ENCODE peak calls at places on chromosomes 5 and 9, in four cellular contexts. Z is neural crest cell; M is fibroblast of villous mesenchyme; L is CD8-positive, alpha-beta T cell. R is an unnamed sample.

GRCh38 chr5:175410926-175411325 is 33.1 kb downstream of the DRD1 start:
- DNase-seq in M (no peak), Z (no peak), L (no peak), R (no peak)

GRCh38 chr9:119391878-119392277 is 22.6 kb upstream of the BRINP1 start:
- DNase-seq in M (no peak), Z (no peak), L (no peak), R (no peak)

GRCh38 chr9:131743501-131743900 is 3.6 kb upstream of the RAPGEF1 start:
- DNase-seq in Z (no peak), M (no peak), L (no peak), R (no peak)

GRCh38 chr5:118863345-118863744 is 125.0 kb downstream of the DTWD2 start:
- DNase-seq in M (no peak), L (no peak), Z (no peak), R (no peak)

GRCh38 chr5:25858019-25858418 is 1180.4 kb downstream of the CDH9 start:
- DNase-seq in L (no peak), Z (no peak), M (no peak), R (no peak)

GRCh38 chr9:123036886-123037540 is 3.5 kb downstream of the GPR21 start:
- DNase-seq in L (no peak), Z (no peak), M (no peak), R (no peak)

GRCh38 chr9:137390553-137391410 is 32.2 kb downstream of the EXD3 start:
- DNase-seq in Z (no peak), L (no peak), M (no peak), R (no peak)

GRCh38 chr5:101009758-101010519 is 106.9 kb upstream of the ST8SIA4 start:
- DNase-seq in M (no peak), L (no peak), Z (no peak), R (no peak)

GRCh38 chr5:111779260-111780254 is 22.6 kb upstream of the NREP start:
- DNase-seq in Z (no peak), M (no peak), L (no peak), R (no peak)

GRCh38 chr9:123738664-123739063 is 191.3 kb downstream of the DENND1A start:
- DNase-seq in M (no peak), L (no peak), Z (no peak), R (no peak)

GRCh38 chr9:118686940-118687339 is 682.3 kb downstream of the BRINP1 start:
- DNase-seq in M (no peak), Z (no peak), L (no peak), R (no peak)

GRCh38 chr9:127754761-127755557 is 19.9 kb upstream of the TOR2A start:
- DNase-seq in L (no peak), M (no peak), Z (peak), R (no peak)

GRCh38 chr9:95763983-95764382 is 111.5 kb upstream of the ERCC6L2 start:
- DNase-seq in L (no peak), Z (no peak), M (no peak), R (no peak)

GRCh38 chr9:8835291-8835690 is 1035.7 kb upstream of the DMAC1 start:
- DNase-seq in M (no peak), Z (no peak), L (no peak), R (no peak)

GRCh38 chr5:133794771-133795391 is 173.5 kb downstream of the C5orf15 start:
- DNase-seq in L (no peak), Z (no peak), M (no peak), R (no peak)

GRCh38 chr5:75640395-75640794 is 29.1 kb downstream of the ANKDD1B start:
- DNase-seq in Z (no peak), L (no peak), M (peak), R (no peak)

GRCh38 chr5:172007153-172007794 is 836 bp upstream of the FBXW11 start:
- DNase-seq in L (peak), M (no peak), Z (no peak), R (no peak)

GRCh38 chr5:154491951-154492350 is 13.9 kb upstream of the HAND1 start:
- DNase-seq in L (no peak), M (no peak), Z (no peak), R (no peak)

GRCh38 chr9:113011911-113012381 is at the start of gene ZNF883:
- DNase-seq in M (peak), Z (peak), L (peak), R (peak)

GRCh38 chr5:168291281-168291960 is at the start of gene WWC1:
- DNase-seq in L (peak), Z (peak), M (peak), R (peak)

GRCh38 chr5:107067391-107067790 is 603.3 kb downstream of the EFNA5 start:
- DNase-seq in M (no peak), Z (peak), L (no peak), R (no peak)

GRCh38 chr9:6134661-6135177 is 80.9 kb upstream of the IL33 start:
- DNase-seq in L (no peak), Z (no peak), M (peak), R (no peak)

GRCh38 chr9:8653855-8654254 is 854.3 kb upstream of the DMAC1 start:
- DNase-seq in L (no peak), Z (no peak), M (no peak), R (no peak)

GRCh38 chr9:78122631-78123030 is 91.0 kb upstream of the GNAQ start:
- DNase-seq in M (peak), L (no peak), Z (no peak), R (no peak)

GRCh38 chr9:128358861-128359260 is 12.3 kb upstream of the URM1 start:
- DNase-seq in Z (no peak), L (no peak), M (no peak), R (no peak)

GRCh38 chr5:159956074-159956473 is 39.8 kb downstream of the ADRA1B start:
- DNase-seq in L (no peak), M (peak), Z (no peak), R (no peak)

GRCh38 chr5:124289122-124289521 is 457.3 kb downstream of the ZNF608 start:
- DNase-seq in M (no peak), L (no peak), Z (no peak), R (no peak)

GRCh38 chr5:82662340-82662739 is 384.2 kb upstream of the RPS23 start:
- DNase-seq in M (peak), Z (no peak), L (no peak), R (no peak)

GRCh38 chr9:72718503-72718902 is 197.1 kb downstream of the TMC1 start:
- DNase-seq in L (no peak), Z (no peak), M (no peak), R (no peak)

GRCh38 chr9:76542360-76542759 is 83.4 kb downstream of the GCNT1 start:
- DNase-seq in M (no peak), L (no peak), Z (no peak), R (no peak)

GRCh38 chr9:87259543-87259942 is 238.1 kb upstream of the DAPK1 start:
- DNase-seq in M (peak), Z (no peak), L (no peak), R (no peak)

GRCh38 chr5:155053482-155053881 is 39.9 kb downstream of the KIF4B start:
- DNase-seq in M (no peak), L (no peak), Z (no peak), R (no peak)

GRCh38 chr9:2195211-2195610 is 180.1 kb downstream of the SMARCA2 start:
- DNase-seq in Z (no peak), M (no peak), L (no peak), R (no peak)

GRCh38 chr9:2198956-2199635 is 183.9 kb downstream of the SMARCA2 start:
- DNase-seq in L (no peak), M (no peak), Z (no peak), R (no peak)

GRCh38 chr9:2199999-2200796 is 185.1 kb downstream of the SMARCA2 start:
- DNase-seq in Z (no peak), L (no peak), M (no peak), R (no peak)
- TF ChIP-seq CTCF in Z (no peak), L (no peak), M (no peak), R (no peak)

GRCh38 chr9:13901176-13901575 is 412.8 kb downstream of the NFIB start:
- DNase-seq in Z (no peak), L (no peak), M (no peak), R (no peak)
- TF ChIP-seq CTCF in Z (no peak), L (no peak), M (no peak), R (no peak)

DNA sequence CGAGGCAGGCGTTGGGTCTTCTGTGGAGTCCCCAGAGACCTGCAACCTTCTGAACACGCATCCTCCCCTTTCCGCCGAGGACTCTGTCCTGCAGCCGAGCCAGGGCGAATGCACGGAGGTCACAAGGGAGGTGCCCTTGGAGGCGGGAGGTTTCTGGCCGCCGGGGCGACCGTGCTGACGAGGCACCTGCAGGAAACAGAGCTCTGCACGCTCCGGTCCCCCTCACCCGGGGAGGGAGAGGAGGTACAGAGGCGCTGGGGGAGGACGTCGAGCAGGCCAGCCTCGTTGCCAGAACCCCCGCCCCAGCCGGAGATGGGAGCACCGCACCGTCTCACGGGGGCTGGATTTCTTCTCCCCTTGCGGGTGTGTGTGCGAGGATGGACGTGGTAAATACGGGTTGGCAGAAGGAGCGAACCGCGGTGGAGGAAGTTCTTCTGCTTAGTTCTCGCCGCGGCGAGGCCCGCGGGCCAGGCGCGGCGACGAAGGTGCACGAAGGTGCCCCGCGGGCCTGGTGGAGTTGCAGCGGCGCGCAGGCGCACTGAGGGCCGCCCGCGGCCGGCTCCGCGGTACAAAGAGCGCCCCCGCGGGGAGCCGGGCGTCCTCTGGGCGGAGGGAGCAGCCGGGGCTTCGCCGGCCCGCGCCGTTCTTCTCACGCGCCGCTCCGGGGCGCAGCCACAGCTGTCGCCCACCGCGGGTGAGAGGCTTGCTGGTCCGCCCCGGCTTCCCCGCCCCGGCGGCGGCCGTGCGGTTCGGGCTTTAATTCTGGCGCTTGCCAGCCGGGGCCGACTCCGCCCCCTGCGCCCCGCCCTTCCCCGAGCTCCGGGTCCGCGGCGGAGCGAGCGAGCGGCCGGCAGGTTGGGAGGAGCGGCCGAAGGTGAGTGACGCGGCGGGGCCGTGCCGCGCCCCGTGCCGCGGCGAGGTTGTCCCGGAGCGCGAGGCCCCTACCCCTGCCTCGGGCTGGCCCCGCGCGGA is 289.5 kb downstream of the DOCK8 start:
- DNase-seq in Z (peak), M (peak), L (peak), R (peak)
- TF ChIP-seq CTCF in Z (peak), M (no peak), L (peak), R (no peak)

DNA sequence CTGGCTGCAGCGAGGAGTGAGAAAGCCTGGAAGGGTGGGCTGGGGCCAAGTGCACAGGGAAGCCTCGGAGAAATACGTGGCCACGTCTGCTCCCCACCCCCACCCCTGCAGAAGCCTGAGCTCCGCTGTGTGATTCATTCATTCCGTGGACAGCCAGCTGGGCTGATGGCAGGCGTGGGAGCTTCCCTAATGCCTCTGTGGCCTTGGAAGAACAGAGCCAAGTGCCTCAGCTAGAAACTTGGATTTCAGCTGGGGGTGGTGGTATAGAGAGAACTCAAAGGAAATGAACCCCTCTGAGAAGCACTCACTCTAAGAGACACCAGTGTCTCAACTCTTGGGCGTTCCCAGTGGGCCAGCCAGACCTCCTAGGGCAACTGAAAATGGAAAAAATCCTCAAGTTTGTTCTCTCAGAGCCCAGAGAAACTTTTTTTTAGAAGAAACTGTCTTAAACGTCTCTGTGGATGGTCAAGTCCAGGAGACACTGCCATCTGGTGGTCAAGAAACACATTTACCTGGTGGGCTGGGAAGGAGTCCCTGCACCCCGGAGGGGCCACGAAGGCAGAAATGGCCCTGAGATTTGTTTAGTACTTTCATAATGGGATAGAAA is 18.0 kb downstream of the ATOX1 start:
- DNase-seq in L (peak), M (peak), Z (peak), R (peak)
- TF ChIP-seq CTCF in L (peak), M (peak), Z (peak), R (peak)

DNA sequence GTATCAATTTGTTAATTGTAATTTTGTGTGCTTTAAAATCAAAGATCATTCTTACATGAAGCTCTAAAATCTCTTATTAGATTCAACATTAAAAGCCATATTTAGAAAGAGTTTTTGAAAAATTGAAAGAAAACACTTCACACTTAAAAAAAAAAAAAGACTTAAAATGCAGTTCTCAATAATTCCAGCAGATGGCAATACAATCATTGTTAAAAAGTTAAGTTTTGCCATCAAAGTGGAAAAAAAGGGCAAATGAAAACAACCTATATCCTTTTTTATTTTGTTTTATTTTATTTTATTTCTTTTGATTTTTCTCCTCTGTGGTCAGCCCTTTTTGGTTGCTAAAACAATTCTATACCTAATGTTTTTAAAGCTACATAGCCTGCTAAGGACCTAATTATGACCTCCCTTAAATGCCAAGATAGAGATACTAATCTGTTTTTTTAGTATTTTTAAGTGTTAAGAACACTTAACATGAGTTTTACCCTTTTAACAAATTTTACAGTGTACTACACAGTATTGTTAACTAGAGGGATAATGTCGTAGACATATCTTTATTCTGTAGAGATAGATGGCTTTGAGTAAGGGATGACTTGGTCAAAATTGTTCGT is 154.2 kb upstream of the DAB2 start:
- DNase-seq in L (no peak), M (peak), Z (no peak), R (no peak)
- TF ChIP-seq CTCF in L (peak), M (peak), Z (peak), R (peak)

GRCh38 chr9:109588415-109588814 is 90.3 kb upstream of the PTPN3 start:
- DNase-seq in M (no peak), Z (no peak), L (no peak), R (no peak)

GRCh38 chr9:109591691-109592090 is 93.6 kb upstream of the PTPN3 start:
- DNase-seq in Z (no peak), L (no peak), M (no peak), R (no peak)

GRCh38 chr9:109586993-109587392 is 88.9 kb upstream of the PTPN3 start:
- DNase-seq in Z (no peak), L (no peak), M (no peak), R (no peak)

GRCh38 chr9:109593612-109594011 is 95.5 kb upstream of the PTPN3 start:
- DNase-seq in Z (no peak), M (no peak), L (no peak), R (no peak)

DNA sequence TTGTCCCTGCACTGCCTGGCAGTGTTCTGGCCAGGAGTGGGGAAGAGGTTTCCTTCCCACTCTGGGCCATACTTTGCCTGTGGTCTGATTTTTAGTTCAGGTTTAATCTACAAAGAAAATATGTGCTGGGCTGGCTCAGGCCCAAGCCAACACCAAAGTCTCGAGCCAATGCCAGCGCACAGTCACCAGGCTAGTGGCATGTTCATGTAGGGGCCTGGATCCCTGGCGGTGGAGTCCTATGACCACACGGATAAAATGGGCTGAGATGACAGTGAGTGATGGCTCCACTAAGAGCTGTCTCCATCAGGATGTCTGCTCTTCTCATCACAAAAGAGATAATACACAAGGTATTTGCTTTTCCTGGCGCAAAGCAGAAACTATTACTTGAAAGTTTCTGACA is 92.8 kb upstream of the PTPN3 start:
- DNase-seq in M (no peak), L (no peak), Z (no peak), R (no peak)
- TF ChIP-seq CTCF in M (no peak), L (no peak), Z (no peak), R (no peak)

GRCh38 chr5:53128481-53128880 is 18.9 kb upstream of the MOCS2 start:
- DNase-seq in Z (no peak), M (no peak), L (no peak), R (no peak)

GRCh38 chr5:53120165-53120564 is 10.6 kb upstream of the MOCS2 start:
- DNase-seq in M (no peak), L (no peak), Z (no peak), R (no peak)

GRCh38 chr5:53127107-53127506 is 17.6 kb upstream of the MOCS2 start:
- DNase-seq in Z (no peak), M (no peak), L (no peak), R (no peak)

GRCh38 chr5:53126514-53126913 is 17.0 kb upstream of the MOCS2 start:
- DNase-seq in Z (no peak), L (no peak), M (no peak), R (no peak)

GRCh38 chr5:53123702-53124101 is 14.1 kb upstream of the MOCS2 start:
- DNase-seq in M (peak), Z (no peak), L (no peak), R (no peak)
- TF ChIP-seq CTCF in M (peak), Z (peak), L (no peak), R (peak)

DNA sequence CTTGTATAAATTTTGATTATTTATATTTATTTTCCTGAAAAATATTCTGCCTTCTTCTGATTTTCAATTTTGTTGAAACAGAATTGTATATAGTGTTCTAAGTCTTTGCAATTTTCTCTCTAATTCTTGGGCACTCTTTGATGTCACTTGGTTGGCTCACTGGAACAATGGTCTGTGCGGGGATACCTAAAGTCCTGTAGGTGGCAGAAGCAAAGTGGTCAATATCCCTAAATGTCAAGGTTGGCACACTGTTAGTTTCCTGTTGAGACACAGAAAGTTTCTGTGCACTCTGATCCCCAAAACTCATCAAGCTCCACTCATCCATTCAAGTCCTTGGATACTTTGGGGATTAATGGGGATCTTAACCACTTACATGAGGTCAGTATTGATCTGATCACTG is 480.8 kb upstream of the CCNG1 start:
- DNase-seq in L (no peak), Z (no peak), M (no peak), R (no peak)
- TF ChIP-seq CTCF in L (no peak), Z (peak), M (no peak), R (no peak)

R was measured in mesothelial cell of epicardium.